ENCODE peak calls at places on chromosome 10, in four cellular contexts. T, Q, U and A are unnamed samples.

GRCh38 chr10:65570143-65571010 is 1355.5 kb upstream of the LRRTM3 start:
- DNase-seq in T (peak), Q (peak), U (no peak), A (peak)

GRCh38 chr10:87671416-87671815 is 11.7 kb downstream of the PAPSS2 start:
- DNase-seq in T (no peak), Q (no peak), U (no peak), A (no peak)

GRCh38 chr10:49257626-49258350 is 41.2 kb upstream of the C10orf71 start:
- DNase-seq in T (no peak), Q (no peak), U (no peak), A (no peak)

GRCh38 chr10:25104441-25104840 is 70.4 kb upstream of the GPR158 start:
- DNase-seq in T (no peak), Q (no peak), U (no peak), A (no peak)

GRCh38 chr10:117542706-117543244 is at the start of gene EMX2:
- DNase-seq in T (no peak), Q (no peak), U (no peak), A (no peak)

GRCh38 chr10:120584786-120585185 is 127.8 kb downstream of the PLPP4 start:
- DNase-seq in T (no peak), Q (no peak), U (no peak), A (no peak)

GRCh38 chr10:133050376-133050775 is 37.3 kb upstream of the ADGRA1 start:
- DNase-seq in T (no peak), Q (no peak), U (no peak), A (no peak)

GRCh38 chr10:88990528-88991160 is at the start of gene FAS:
- DNase-seq in T (peak), Q (no peak), U (peak), A (no peak)

GRCh38 chr10:43867667-43868361 is 219.1 kb upstream of the ZNF32 start:
- DNase-seq in T (no peak), Q (no peak), U (no peak), A (no peak)

GRCh38 chr10:52890281-52890680 is 117.7 kb upstream of the MBL2 start:
- DNase-seq in T (no peak), Q (no peak), U (no peak), A (no peak)

GRCh38 chr10:53957401-53957800 is 843.6 kb downstream of the PCDH15 start:
- DNase-seq in T (peak), Q (no peak), U (no peak), A (no peak)

GRCh38 chr10:119131512-119132240 is 27.8 kb downstream of the DENND10 start:
- DNase-seq in T (no peak), Q (no peak), U (peak), A (no peak)

GRCh38 chr10:18221123-18221522 is 80.9 kb downstream of the CACNB2 start:
- DNase-seq in T (no peak), Q (no peak), U (no peak), A (no peak)

GRCh38 chr10:68194290-68194689 is 37.6 kb downstream of the ATOH7 start:
- DNase-seq in T (no peak), Q (no peak), U (no peak), A (no peak)

GRCh38 chr10:78310481-78311080 is 276.9 kb downstream of the RPS24 start:
- DNase-seq in T (no peak), Q (no peak), U (no peak), A (no peak)

GRCh38 chr10:69392481-69393000 is 24.2 kb downstream of the TACR2 start:
- DNase-seq in T (peak), Q (peak), U (peak), A (peak)

GRCh38 chr10:90321132-90321816 is 536.6 kb downstream of the HTR7 start:
- DNase-seq in T (peak), Q (no peak), U (no peak), A (no peak)

GRCh38 chr10:59470570-59470969 is 108.2 kb upstream of the FAM13C start:
- DNase-seq in T (no peak), Q (no peak), U (no peak), A (no peak)

GRCh38 chr10:49057481-49057880 is 57.8 kb downstream of the VSTM4 start:
- DNase-seq in T (no peak), Q (no peak), U (no peak), A (no peak)

GRCh38 chr10:3935141-3935540 is 150.1 kb upstream of the KLF6 start:
- DNase-seq in T (peak), Q (no peak), U (peak), A (no peak)

GRCh38 chr10:5751854-5752253 is 61.4 kb downstream of the GDI2 start:
- DNase-seq in T (no peak), Q (no peak), U (no peak), A (no peak)